ENCODE peak calls at places on chromosomes 4 and X, in nine cellular contexts. X is WTC11; K is activated CD4-positive, alpha-beta T cell treated with anti-CD3 and anti-CD28 coated beads, Interleukin-2, amount 10 ng/mL, durations not matched to agents 7 days and 5 days; Y is AG08396; P is NCI-H1105 treated with DMSO at 0.1 percent for 48 hours; O is GM10248; S is NCI-H524; E is small intestine; F is right lobe of liver. M is an unnamed sample.

GRCh38 chrX:630922-631496 is 418 bp downstream of the SHOX start:
- DNase-seq in X (peak), K (no peak), Y (no peak), P (no peak), O (no peak), S (no peak), E (no peak), F (no peak), M (no peak)

GRCh38 chrX:74389016-74389415 is 32.3 kb upstream of the SLC16A2 start:
- DNase-seq in X (no peak), K (no peak), Y (no peak), P (no peak), O (no peak), S (no peak), E (no peak), F (no peak), M (no peak)

GRCh38 chrX:88584283-88584682 is 162.7 kb upstream of the CPXCR1 start:
- DNase-seq in X (no peak), K (no peak), Y (no peak), P (no peak), O (no peak), S (no peak), E (no peak), F (no peak), M (no peak)

GRCh38 chr4:29309050-29309449 is 1411.1 kb upstream of the PCDH7 start:
- DNase-seq in X (no peak), K (no peak), Y (no peak), P (no peak), O (no peak), S (no peak), E (no peak), F (no peak), M (no peak)

GRCh38 chr4:152983774-152984411 is 47.8 kb downstream of the FHDC1 start:
- DNase-seq in X (no peak), K (no peak), Y (peak), P (no peak), O (no peak), S (no peak), E (no peak), F (no peak), M (no peak)

GRCh38 chrX:103347682-103348397 is 8.5 kb upstream of the TCEAL9 start:
- DNase-seq in X (peak), K (no peak), Y (no peak), P (no peak), O (no peak), S (no peak), E (no peak), F (no peak), M (no peak)

GRCh38 chr4:26346203-26346620 is 25.4 kb downstream of the RBPJ start:
- DNase-seq in X (peak), K (no peak), Y (no peak), P (no peak), O (no peak), S (no peak), E (peak), F (no peak), M (no peak)

GRCh38 chr4:186900980-186901379 is 177.3 kb upstream of the FAT1 start:
- DNase-seq in X (no peak), K (no peak), Y (no peak), P (no peak), O (no peak), S (no peak), E (no peak), F (peak), M (no peak)

GRCh38 chr4:1799364-1799996 is 6.4 kb downstream of the FGFR3 start:
- DNase-seq in X (no peak), K (no peak), Y (no peak), P (no peak), O (no peak), S (no peak), E (peak), F (no peak), M (no peak)

GRCh38 chrX:17922303-17922702 is 61.2 kb upstream of the RAI2 start:
- DNase-seq in X (no peak), K (no peak), Y (no peak), P (peak), O (no peak), S (no peak), E (peak), F (no peak), M (no peak)

GRCh38 chr4:10917475-10918103 is 233.0 kb upstream of the CLNK start:
- DNase-seq in X (no peak), K (no peak), Y (no peak), P (peak), O (no peak), S (no peak), E (peak), F (peak), M (no peak)

GRCh38 chrX:45714864-45715263 is 514.2 kb upstream of the DIPK2B start:
- DNase-seq in X (no peak), K (no peak), Y (peak), P (no peak), O (no peak), S (no peak), E (peak), F (no peak), M (no peak)

GRCh38 chrX:16578218-16578617 is 71.7 kb upstream of the S100G start:
- DNase-seq in X (no peak), K (no peak), Y (peak), P (no peak), O (no peak), S (no peak), E (no peak), F (no peak), M (no peak)

GRCh38 chrX:117982702-117983392 is 133.8 kb downstream of the KLHL13 start:
- DNase-seq in X (no peak), K (no peak), Y (no peak), P (no peak), O (no peak), S (no peak), E (no peak), F (no peak), M (no peak)

GRCh38 chrX:118901991-118902390 is 72.4 kb upstream of the LONRF3 start:
- DNase-seq in X (no peak), K (no peak), Y (no peak), P (peak), O (no peak), S (peak), E (no peak), F (no peak), M (no peak)

GRCh38 chr4:153296424-153296823 is 48.1 kb upstream of the MND1 start:
- DNase-seq in X (peak), K (no peak), Y (peak), P (no peak), O (no peak), S (no peak), E (no peak), F (no peak), M (no peak)

GRCh38 chrX:138847930-138848329 is 136.4 kb upstream of the FGF13 start:
- DNase-seq in X (no peak), K (no peak), Y (no peak), P (no peak), O (no peak), S (no peak), E (no peak), F (no peak), M (no peak)

GRCh38 chr4:112112590-112113170 is 32.6 kb upstream of the FAM241A start:
- DNase-seq in X (no peak), K (no peak), Y (no peak), P (no peak), O (no peak), S (peak), E (no peak), F (no peak), M (no peak)

GRCh38 chrX:123846598-123847038 is 13.2 kb upstream of the XIAP start:
- DNase-seq in X (no peak), K (no peak), Y (no peak), P (no peak), O (no peak), S (no peak), E (no peak), F (no peak), M (no peak)

GRCh38 chr4:67746797-67747495 is 7.2 kb downstream of the GNRHR start:
- DNase-seq in X (no peak), K (no peak), Y (no peak), P (peak), O (peak), S (no peak), E (peak), F (no peak), M (no peak)

GRCh38 chr4:140906984-140907962 is 151.1 kb upstream of the TBC1D9 start:
- DNase-seq in X (no peak), K (no peak), Y (no peak), P (no peak), O (no peak), S (no peak), E (no peak), F (no peak), M (no peak)

GRCh38 chr4:147581601-147582350 is 35.4 kb upstream of the TMEM184C start:
- DNase-seq in X (no peak), K (no peak), Y (no peak), P (no peak), O (no peak), S (no peak), E (no peak), F (no peak), M (no peak)

GRCh38 chr4:21605006-21605405 is 343.6 kb downstream of the KCNIP4 start:
- DNase-seq in X (no peak), K (no peak), Y (no peak), P (no peak), O (no peak), S (no peak), E (no peak), F (no peak), M (no peak)

GRCh38 chr4:41145571-41146078 is 68.7 kb downstream of the APBB2 start:
- DNase-seq in X (no peak), K (no peak), Y (no peak), P (no peak), O (no peak), S (no peak), E (peak), F (no peak), M (no peak)

GRCh38 chrX:153708415-153708814 is 15.8 kb downstream of the BCAP31 start:
- DNase-seq in X (peak), K (peak), Y (peak), P (peak), O (no peak), S (no peak), E (peak), F (peak), M (peak)

GRCh38 chrX:40100141-40100536 is 2.4 kb upstream of the BCOR start:
- DNase-seq in X (no peak), K (no peak), Y (peak), P (no peak), O (no peak), S (no peak), E (no peak), F (peak), M (no peak)

GRCh38 chr4:158051401-158052235 is 121.2 kb downstream of the GASK1B start:
- DNase-seq in X (no peak), K (no peak), Y (peak), P (no peak), O (no peak), S (no peak), E (no peak), F (no peak), M (no peak)

GRCh38 chr4:182745268-182745667 is 171.9 kb downstream of the DCTD start:
- DNase-seq in X (no peak), K (no peak), Y (no peak), P (peak), O (no peak), S (no peak), E (no peak), F (no peak), M (no peak)

GRCh38 chr4:14829795-14830194 is 172.5 kb upstream of the CPEB2 start:
- DNase-seq in X (no peak), K (no peak), Y (no peak), P (no peak), O (no peak), S (no peak), E (no peak), F (no peak), M (no peak)

GRCh38 chr4:57153207-57153606 is 43.0 kb upstream of the IGFBP7 start:
- DNase-seq in X (no peak), K (no peak), Y (no peak), P (no peak), O (no peak), S (no peak), E (no peak), F (no peak), M (no peak)